ENCODE peak calls at places on chromosome 20, in ten cellular contexts. One of them, this sample, is unnamed.

GRCh38 chr20:10720550-10720949 is 46.8 kb upstream of the JAG1 start:
- DNase-seq in small intestine: no peak
- DNase-seq in A549: no peak
- DNase-seq in psoas muscle: no peak
- DNase-seq in brain microvascular endothelial cell: no peak
- DNase-seq in ovary: no peak
- DNase-seq in adrenal gland: no peak
- DNase-seq in astrocyte: no peak
- DNase-seq in AG04450: no peak
- DNase-seq in heart left ventricle: no peak
- DNase-seq in this sample: no peak

GRCh38 chr20:5741089-5741488 is 9.1 kb upstream of the SHLD1 start:
- DNase-seq in small intestine: no peak
- DNase-seq in astrocyte: peak; percentile 65
- DNase-seq in AG04450: no peak
- DNase-seq in A549: no peak
- DNase-seq in psoas muscle: no peak
- DNase-seq in adrenal gland: peak; percentile 70
- DNase-seq in brain microvascular endothelial cell: no peak
- DNase-seq in heart left ventricle: no peak
- DNase-seq in ovary: no peak
- DNase-seq in this sample: peak; percentile 12

GRCh38 chr20:32537657-32538525 is 47.2 kb downstream of the NOL4L start:
- DNase-seq in astrocyte: no peak
- DNase-seq in brain microvascular endothelial cell: no peak
- DNase-seq in heart left ventricle: no peak
- DNase-seq in small intestine: no peak
- DNase-seq in ovary: no peak
- DNase-seq in A549: no peak
- DNase-seq in psoas muscle: no peak
- DNase-seq in adrenal gland: no peak
- DNase-seq in AG04450: no peak
- DNase-seq in this sample: no peak

GRCh38 chr20:20363449-20364015 is 4.4 kb upstream of the INSM1 start:
- DNase-seq in psoas muscle: no peak
- DNase-seq in brain microvascular endothelial cell: no peak
- DNase-seq in AG04450: no peak
- DNase-seq in ovary: no peak
- DNase-seq in heart left ventricle: no peak
- DNase-seq in A549: no peak
- DNase-seq in adrenal gland: no peak
- DNase-seq in small intestine: no peak
- DNase-seq in astrocyte: no peak
- DNase-seq in this sample: no peak

GRCh38 chr20:9300534-9300933 is 213.9 kb upstream of the LAMP5 start:
- DNase-seq in astrocyte: no peak
- DNase-seq in AG04450: no peak
- DNase-seq in small intestine: no peak
- DNase-seq in brain microvascular endothelial cell: no peak
- DNase-seq in adrenal gland: no peak
- DNase-seq in ovary: no peak
- DNase-seq in heart left ventricle: no peak
- DNase-seq in A549: no peak
- DNase-seq in psoas muscle: no peak
- DNase-seq in this sample: no peak

GRCh38 chr20:9306521-9306920 is 207.9 kb upstream of the LAMP5 start:
- DNase-seq in psoas muscle: no peak
- DNase-seq in small intestine: no peak
- DNase-seq in heart left ventricle: no peak
- DNase-seq in ovary: no peak
- DNase-seq in astrocyte: peak; percentile 32
- DNase-seq in AG04450: peak; percentile 79
- DNase-seq in A549: peak; percentile 49
- DNase-seq in brain microvascular endothelial cell: peak; percentile 40
- DNase-seq in adrenal gland: no peak
- DNase-seq in this sample: no peak

GRCh38 chr20:37395921-37396519 is 50.1 kb downstream of the SRC start:
- DNase-seq in astrocyte: no peak
- DNase-seq in psoas muscle: no peak
- DNase-seq in heart left ventricle: peak; percentile 75
- DNase-seq in A549: no peak
- DNase-seq in small intestine: no peak
- DNase-seq in ovary: no peak
- DNase-seq in AG04450: no peak
- DNase-seq in adrenal gland: no peak
- DNase-seq in brain microvascular endothelial cell: no peak
- DNase-seq in this sample: peak; percentile 98

GRCh38 chr20:1499528-1500420 is 8.6 kb upstream of the SIRPB2 start:
- DNase-seq in heart left ventricle: no peak
- DNase-seq in small intestine: no peak
- DNase-seq in adrenal gland: no peak
- DNase-seq in psoas muscle: no peak
- DNase-seq in astrocyte: no peak
- DNase-seq in AG04450: no peak
- DNase-seq in A549: no peak
- DNase-seq in ovary: no peak
- DNase-seq in brain microvascular endothelial cell: no peak
- DNase-seq in this sample: no peak

GRCh38 chr20:6654490-6655247 is 112.8 kb upstream of the BMP2 start:
- DNase-seq in brain microvascular endothelial cell: no peak
- DNase-seq in AG04450: no peak
- DNase-seq in small intestine: no peak
- DNase-seq in adrenal gland: no peak
- DNase-seq in psoas muscle: no peak
- DNase-seq in ovary: no peak
- DNase-seq in astrocyte: no peak
- DNase-seq in A549: no peak
- DNase-seq in heart left ventricle: no peak
- DNase-seq in this sample: no peak

GRCh38 chr20:32012159-32012682 is 2.0 kb downstream of the CCM2L start:
- DNase-seq in adrenal gland: no peak
- DNase-seq in brain microvascular endothelial cell: no peak
- DNase-seq in AG04450: no peak
- DNase-seq in astrocyte: no peak
- DNase-seq in heart left ventricle: no peak
- DNase-seq in ovary: no peak
- DNase-seq in A549: no peak
- DNase-seq in psoas muscle: no peak
- DNase-seq in small intestine: no peak
- DNase-seq in this sample: no peak

GRCh38 chr20:50982372-50982771 is 23.8 kb downstream of the MOCS3 start:
- DNase-seq in astrocyte: peak; percentile 61
- DNase-seq in heart left ventricle: no peak
- DNase-seq in ovary: no peak
- DNase-seq in brain microvascular endothelial cell: peak; percentile 91
- DNase-seq in small intestine: peak; percentile 61
- DNase-seq in AG04450: no peak
- DNase-seq in A549: peak; percentile 48
- DNase-seq in psoas muscle: no peak
- DNase-seq in adrenal gland: no peak
- DNase-seq in this sample: peak; percentile 54

GRCh38 chr20:37823276-37823980 is 79.5 kb upstream of the VSTM2L start:
- DNase-seq in adrenal gland: no peak
- DNase-seq in heart left ventricle: no peak
- DNase-seq in ovary: no peak
- DNase-seq in AG04450: no peak
- DNase-seq in A549: no peak
- DNase-seq in psoas muscle: no peak
- DNase-seq in brain microvascular endothelial cell: peak; percentile 29
- DNase-seq in small intestine: no peak
- DNase-seq in astrocyte: peak; percentile 20
- DNase-seq in this sample: no peak

GRCh38 chr20:1370548-1371110 is 22.2 kb downstream of the FKBP1A start:
- DNase-seq in ovary: no peak
- DNase-seq in astrocyte: peak; percentile 48
- DNase-seq in brain microvascular endothelial cell: no peak
- DNase-seq in small intestine: no peak
- DNase-seq in AG04450: no peak
- DNase-seq in adrenal gland: no peak
- DNase-seq in psoas muscle: no peak
- DNase-seq in A549: no peak
- DNase-seq in heart left ventricle: no peak
- DNase-seq in this sample: no peak

GRCh38 chr20:13984211-13984610 is 6.2 kb downstream of the SEL1L2 start:
- DNase-seq in small intestine: no peak
- DNase-seq in ovary: no peak
- DNase-seq in brain microvascular endothelial cell: no peak
- DNase-seq in heart left ventricle: no peak
- DNase-seq in psoas muscle: no peak
- DNase-seq in AG04450: no peak
- DNase-seq in adrenal gland: no peak
- DNase-seq in astrocyte: no peak
- DNase-seq in A549: no peak
- DNase-seq in this sample: no peak

GRCh38 chr20:54092021-54092420 is 21.6 kb upstream of the BCAS1 start:
- DNase-seq in astrocyte: no peak
- DNase-seq in small intestine: no peak
- DNase-seq in adrenal gland: no peak
- DNase-seq in brain microvascular endothelial cell: no peak
- DNase-seq in AG04450: no peak
- DNase-seq in psoas muscle: no peak
- DNase-seq in A549: no peak
- DNase-seq in heart left ventricle: no peak
- DNase-seq in ovary: no peak
- DNase-seq in this sample: no peak

GRCh38 chr20:23080521-23080920 is 5.6 kb downstream of the CD93 start:
- DNase-seq in adrenal gland: no peak
- DNase-seq in heart left ventricle: no peak
- DNase-seq in A549: no peak
- DNase-seq in psoas muscle: no peak
- DNase-seq in astrocyte: no peak
- DNase-seq in brain microvascular endothelial cell: no peak
- DNase-seq in small intestine: no peak
- DNase-seq in AG04450: no peak
- DNase-seq in ovary: no peak
- DNase-seq in this sample: no peak

GRCh38 chr20:23077277-23077676 is 8.8 kb downstream of the CD93 start:
- DNase-seq in AG04450: no peak
- DNase-seq in A549: no peak
- DNase-seq in astrocyte: no peak
- DNase-seq in ovary: no peak
- DNase-seq in brain microvascular endothelial cell: no peak
- DNase-seq in psoas muscle: no peak
- DNase-seq in adrenal gland: no peak
- DNase-seq in heart left ventricle: no peak
- DNase-seq in small intestine: no peak
- DNase-seq in this sample: no peak

GRCh38 chr20:23078994-23079364 is 7.1 kb downstream of the CD93 start:
- DNase-seq in A549: no peak
- DNase-seq in astrocyte: no peak
- DNase-seq in ovary: no peak
- DNase-seq in heart left ventricle: no peak
- DNase-seq in psoas muscle: no peak
- DNase-seq in AG04450: no peak
- DNase-seq in brain microvascular endothelial cell: no peak
- DNase-seq in adrenal gland: no peak
- DNase-seq in small intestine: no peak
- DNase-seq in this sample: no peak

GRCh38 chr20:23079926-23080325 is 6.2 kb downstream of the CD93 start:
- DNase-seq in ovary: no peak
- DNase-seq in heart left ventricle: no peak
- DNase-seq in AG04450: no peak
- DNase-seq in adrenal gland: no peak
- DNase-seq in brain microvascular endothelial cell: no peak
- DNase-seq in small intestine: no peak
- DNase-seq in psoas muscle: no peak
- DNase-seq in A549: no peak
- DNase-seq in astrocyte: no peak
- DNase-seq in this sample: no peak

GRCh38 chr20:23078351-23078993 is 7.7 kb downstream of the CD93 start:
- DNase-seq in AG04450: no peak
- DNase-seq in adrenal gland: no peak
- DNase-seq in heart left ventricle: no peak
- DNase-seq in psoas muscle: no peak
- DNase-seq in ovary: no peak
- DNase-seq in astrocyte: peak; percentile 49
- DNase-seq in A549: no peak
- DNase-seq in small intestine: no peak
- DNase-seq in brain microvascular endothelial cell: no peak
- DNase-seq in this sample: no peak
- H3K27ac ChIP-seq in AG04450: no peak overlapping the region
- H3K27ac ChIP-seq in adrenal gland: no peak overlapping the region
- H3K27ac ChIP-seq in heart left ventricle: no peak overlapping the region
- H3K27ac ChIP-seq in psoas muscle: no peak overlapping the region
- H3K27ac ChIP-seq in ovary: no peak overlapping the region
- H3K27ac ChIP-seq in astrocyte: no peak overlapping the region
- H3K27ac ChIP-seq in A549: no peak overlapping the region
- H3K27ac ChIP-seq in small intestine: no peak overlapping the region
- H3K27ac ChIP-seq in brain microvascular endothelial cell: no peak overlapping the region
- H3K27ac ChIP-seq in this sample: no peak overlapping the region

GRCh38 chr20:4513720-4514119 is 208.0 kb upstream of the PRND start:
- DNase-seq in psoas muscle: no peak
- DNase-seq in small intestine: no peak
- DNase-seq in ovary: no peak
- DNase-seq in A549: peak; percentile 48
- DNase-seq in AG04450: no peak
- DNase-seq in astrocyte: peak; percentile 89
- DNase-seq in heart left ventricle: no peak
- DNase-seq in adrenal gland: no peak
- DNase-seq in brain microvascular endothelial cell: peak; percentile 75
- DNase-seq in this sample: no peak
- H3K27ac ChIP-seq in psoas muscle: no peak overlapping the region
- H3K27ac ChIP-seq in small intestine: no peak overlapping the region
- H3K27ac ChIP-seq in ovary: no peak overlapping the region
- H3K27ac ChIP-seq in A549: peak overlapping the region; percentile 80
- H3K27ac ChIP-seq in AG04450: no peak overlapping the region
- H3K27ac ChIP-seq in astrocyte: peak overlapping the region; percentile 91
- H3K27ac ChIP-seq in heart left ventricle: no peak overlapping the region
- H3K27ac ChIP-seq in adrenal gland: no peak overlapping the region
- H3K27ac ChIP-seq in brain microvascular endothelial cell: peak overlapping the region; percentile 85
- H3K27ac ChIP-seq in this sample: peak overlapping the region; percentile 7

DNA sequence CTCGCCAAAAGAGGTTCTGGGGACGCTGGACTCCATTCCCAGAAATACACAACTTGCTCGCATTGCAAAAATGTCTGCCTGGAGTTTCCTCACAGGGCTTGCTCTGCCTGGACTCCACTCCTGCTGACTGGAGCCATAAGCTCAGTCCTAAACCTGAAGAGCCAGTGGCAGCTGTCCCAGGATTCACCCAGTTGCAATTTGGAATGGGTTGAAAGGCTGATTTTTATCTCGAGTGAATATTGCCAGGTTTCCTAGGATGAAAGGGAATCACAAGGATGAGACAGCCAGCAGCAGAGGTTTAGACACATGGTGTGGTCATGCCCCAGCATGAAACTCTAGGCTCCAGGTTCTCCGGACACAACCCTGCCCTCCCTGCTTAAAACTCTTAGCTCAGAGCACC is 223.3 kb downstream of the BMP7 start:
- DNase-seq in heart left ventricle: no peak
- DNase-seq in psoas muscle: no peak
- DNase-seq in astrocyte: no peak
- DNase-seq in adrenal gland: no peak
- DNase-seq in small intestine: no peak
- DNase-seq in AG04450: no peak
- DNase-seq in ovary: no peak
- DNase-seq in brain microvascular endothelial cell: no peak
- DNase-seq in A549: no peak
- DNase-seq in this sample: no peak
- H3K27ac ChIP-seq in heart left ventricle: no peak overlapping the region
- H3K27ac ChIP-seq in psoas muscle: no peak overlapping the region
- H3K27ac ChIP-seq in astrocyte: no peak overlapping the region
- H3K27ac ChIP-seq in adrenal gland: no peak overlapping the region
- H3K27ac ChIP-seq in small intestine: no peak overlapping the region
- H3K27ac ChIP-seq in AG04450: no peak overlapping the region
- H3K27ac ChIP-seq in ovary: no peak overlapping the region
- H3K27ac ChIP-seq in brain microvascular endothelial cell: no peak overlapping the region
- H3K27ac ChIP-seq in A549: no peak overlapping the region
- H3K27ac ChIP-seq in this sample: no peak overlapping the region

GRCh38 chr20:47606414-47607207 is 104.9 kb downstream of the NCOA3 start:
- DNase-seq in heart left ventricle: no peak
- DNase-seq in astrocyte: no peak
- DNase-seq in ovary: no peak
- DNase-seq in A549: no peak
- DNase-seq in adrenal gland: no peak
- DNase-seq in brain microvascular endothelial cell: no peak
- DNase-seq in psoas muscle: no peak
- DNase-seq in AG04450: no peak
- DNase-seq in small intestine: peak; percentile 69
- DNase-seq in this sample: no peak
- H3K27ac ChIP-seq in heart left ventricle: no peak overlapping the region
- H3K27ac ChIP-seq in astrocyte: no peak overlapping the region
- H3K27ac ChIP-seq in ovary: no peak overlapping the region
- H3K27ac ChIP-seq in A549: peak overlapping the region; percentile 27
- H3K27ac ChIP-seq in adrenal gland: no peak overlapping the region
- H3K27ac ChIP-seq in brain microvascular endothelial cell: no peak overlapping the region
- H3K27ac ChIP-seq in psoas muscle: no peak overlapping the region
- H3K27ac ChIP-seq in AG04450: no peak overlapping the region
- H3K27ac ChIP-seq in small intestine: no peak overlapping the region
- H3K27ac ChIP-seq in this sample: no peak overlapping the region

This sample was measured in SJCRH30.